ENCODE peak calls at places on chromosomes 2 and 18, in five cellular contexts. K is K562, F is HepG2, R is GM12891, W is GM12878. E is an unnamed sample.

GRCh38 chr2:5664197-5664728 is 27.9 kb upstream of the SOX11 start:
- DNase-seq in W (no peak), R (no peak), F (no peak), K (no peak), E (no peak)

GRCh38 chr18:39453356-39453755 is 1887.8 kb upstream of the CELF4 start:
- DNase-seq in W (no peak), F (no peak), K (no peak), R (no peak), E (no peak)

GRCh38 chr2:223834431-223834830 is 3.0 kb downstream of the AP1S3 start:
- DNase-seq in K (no peak), F (no peak), W (no peak), R (no peak), E (no peak)

GRCh38 chr2:105581568-105581944 is 163.2 kb upstream of the NCK2 start:
- DNase-seq in W (no peak), F (no peak), R (no peak), K (no peak), E (no peak)

GRCh38 chr2:191544511-191545062 is 133.3 kb upstream of the NABP1 start:
- DNase-seq in F (no peak), W (no peak), K (no peak), R (no peak), E (no peak)

GRCh38 chr18:58544616-58545337 is 84.1 kb downstream of the ALPK2 start:
- DNase-seq in F (no peak), K (no peak), W (no peak), R (no peak), E (no peak)

GRCh38 chr2:23595601-23596251 is 210.7 kb downstream of the KLHL29 start:
- DNase-seq in R (no peak), K (no peak), F (peak), W (no peak), E (no peak)

GRCh38 chr2:99821572-99822369 is 320.6 kb downstream of the AFF3 start:
- DNase-seq in W (no peak), R (no peak), K (no peak), F (no peak), E (no peak)

GRCh38 chr2:120175000-120175581 is 48.1 kb downstream of the TMEM185B start:
- DNase-seq in R (no peak), F (peak), W (no peak), K (peak), E (no peak)

GRCh38 chr2:48450256-48450655 is 79.7 kb upstream of the STON1 start:
- DNase-seq in W (no peak), K (no peak), R (no peak), F (no peak), E (no peak)

GRCh38 chr2:228017784-228018183 is 146.4 kb downstream of the DAW1 start:
- DNase-seq in K (no peak), F (no peak), R (no peak), W (no peak), E (no peak)

GRCh38 chr2:226495466-226496161 is 304.0 kb downstream of the IRS1 start:
- DNase-seq in W (no peak), K (no peak), R (no peak), F (no peak), E (no peak)

GRCh38 chr2:28172114-28172898 is 220.4 kb upstream of the FOSL2 start:
- DNase-seq in W (no peak), R (no peak), F (peak), K (no peak), E (no peak)

DNA sequence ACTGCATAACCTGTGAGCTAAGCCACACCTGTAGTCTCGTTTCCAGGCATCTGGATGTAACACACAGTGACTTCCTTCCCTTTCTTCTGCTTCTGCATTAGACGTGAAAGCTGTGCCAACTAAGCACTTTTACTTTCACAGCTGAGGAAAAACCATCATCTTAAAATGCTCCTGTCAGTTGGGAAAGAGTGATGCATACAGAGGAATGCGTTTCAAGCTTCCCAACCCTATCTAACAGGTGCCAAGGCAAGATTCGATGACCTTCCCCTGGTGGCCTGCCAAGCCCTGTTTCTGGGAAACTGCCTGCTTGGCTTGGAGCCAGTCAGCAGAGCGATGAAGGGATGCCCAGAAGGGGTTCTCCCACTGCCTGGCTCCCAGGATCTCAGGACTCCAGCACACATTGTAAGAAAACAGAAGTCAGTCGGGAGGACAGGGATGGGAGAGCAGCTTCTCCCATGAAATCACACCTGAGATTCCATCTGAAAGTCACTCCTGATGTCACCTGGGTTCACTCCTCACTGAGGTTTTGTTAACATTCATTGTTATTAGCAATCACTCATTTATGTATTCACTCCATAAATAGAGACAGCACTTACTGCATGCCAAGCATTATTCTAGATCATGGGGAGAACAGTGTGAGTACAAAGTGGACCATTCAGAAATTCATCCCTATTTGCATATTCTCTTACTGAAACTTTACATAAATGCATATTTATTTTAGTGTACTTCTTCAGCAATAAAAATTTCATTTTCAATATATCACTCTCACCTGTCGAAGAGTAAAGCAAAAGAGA is 64.1 kb downstream of the DTNA start:
- DNase-seq in R (no peak), K (no peak), W (no peak), F (no peak), E (no peak)
- TF ChIP-seq POLR2AphosphoS5 in R (no peak), K (no peak), W (no peak), F (no peak), E (no peak)

GRCh38 chr2:186695081-186695756 is 1.4 kb downstream of the FAM171B start:
- DNase-seq in R (no peak), K (no peak), F (no peak), W (no peak), E (no peak)
- TF ChIP-seq TAF1 in R (no peak), K (no peak), F (no peak), W (no peak), E (no peak)

GRCh38 chr2:85663684-85664565 is 4.1 kb downstream of the SFTPB start:
- DNase-seq in K (no peak), R (no peak), F (no peak), W (no peak), E (no peak)
- TF ChIP-seq POLR2A in K (no peak), R (no peak), F (no peak), W (no peak), E (no peak)

DNA sequence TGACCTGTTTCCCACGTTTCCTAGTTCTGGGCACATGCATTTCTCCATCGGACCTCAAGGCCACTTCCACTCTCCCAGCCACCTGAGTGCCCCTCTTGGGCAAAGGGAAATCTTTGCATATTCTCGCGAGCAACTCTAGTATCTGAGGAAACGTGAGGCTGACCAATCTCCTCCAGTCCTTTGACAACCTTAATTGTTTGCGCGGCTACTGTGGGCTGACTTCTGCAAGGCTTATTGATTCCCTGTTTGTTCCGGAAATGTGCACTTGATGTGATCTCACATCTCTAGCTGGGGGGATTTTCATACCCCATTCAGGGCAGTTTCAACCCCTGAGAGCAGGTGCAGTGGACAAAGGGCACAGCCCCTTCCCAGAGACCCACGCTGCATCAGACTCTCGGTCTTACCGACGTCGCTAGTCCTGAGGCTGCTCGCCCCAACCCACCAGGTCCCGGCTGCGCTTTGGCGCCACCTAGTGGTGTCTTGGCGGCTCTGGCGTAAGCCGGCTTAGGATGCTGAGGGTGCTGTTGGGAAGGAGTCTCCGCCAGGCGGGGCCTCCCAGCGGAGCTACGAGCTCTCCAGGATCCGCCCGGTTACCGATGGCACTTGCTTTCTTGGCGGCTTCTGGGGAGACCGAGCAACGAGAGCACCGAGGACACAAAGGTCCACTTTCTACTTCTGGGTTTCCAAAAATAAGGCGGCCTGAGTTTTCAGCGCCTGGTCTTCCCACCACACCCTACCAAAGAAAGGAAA is 24.8 kb upstream of the SPR start:
- DNase-seq in F (peak), K (peak), R (peak), W (peak), E (peak)
- TF ChIP-seq POLR2AphosphoS5 in F (no peak), K (no peak), R (no peak), W (no peak), E (no peak)

GRCh38 chr2:112140413-112140802 is 2.2 kb downstream of the FBLN7 start:
- DNase-seq in K (no peak), W (no peak), F (no peak), R (no peak), E (no peak)

GRCh38 chr2:112136081-112136480 is 2.1 kb upstream of the FBLN7 start:
- DNase-seq in K (no peak), W (no peak), R (no peak), F (no peak), E (no peak)

GRCh38 chr2:112140899-112141622 is 2.9 kb downstream of the FBLN7 start:
- DNase-seq in K (no peak), R (no peak), F (no peak), W (no peak), E (no peak)

GRCh38 chr2:112138143-112139032 is at the start of gene FBLN7:
- DNase-seq in K (no peak), W (no peak), R (no peak), F (no peak), E (no peak)

DNA sequence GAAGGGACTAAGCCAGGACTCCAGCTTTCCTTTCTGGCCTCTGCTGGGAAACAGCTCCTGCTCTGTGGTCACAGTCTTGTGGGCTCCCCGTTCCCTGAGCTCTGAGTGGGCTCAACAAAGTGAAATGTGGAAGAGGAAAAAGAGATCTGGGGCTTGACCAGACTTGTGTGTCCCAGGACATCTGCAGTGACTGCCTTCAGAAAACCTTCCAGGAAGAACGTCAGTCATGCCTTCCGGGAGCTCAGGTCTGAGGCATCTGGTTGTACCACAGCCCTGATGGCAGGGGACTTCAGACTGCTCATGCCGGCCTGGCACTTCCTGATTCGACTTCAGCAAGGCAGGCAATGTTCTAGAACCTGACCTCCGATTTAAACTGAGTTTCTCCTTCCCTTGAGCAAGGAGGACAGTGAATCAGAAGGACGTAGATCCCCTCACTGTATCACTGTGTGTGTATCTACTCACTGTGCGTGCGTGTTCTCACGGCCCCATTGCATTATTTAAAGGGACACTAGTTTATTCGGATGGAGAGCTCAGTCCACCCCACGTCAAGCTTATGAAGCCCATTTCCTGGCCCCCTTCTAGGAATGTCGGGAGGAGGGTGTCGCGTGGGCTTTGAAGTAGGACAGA is 556 bp upstream of the FBLN7 start:
- DNase-seq in F (peak), K (no peak), R (no peak), W (no peak), E (no peak)
- TF ChIP-seq TAF1 in F (peak), K (no peak), R (no peak), W (no peak), E (no peak)

DNA sequence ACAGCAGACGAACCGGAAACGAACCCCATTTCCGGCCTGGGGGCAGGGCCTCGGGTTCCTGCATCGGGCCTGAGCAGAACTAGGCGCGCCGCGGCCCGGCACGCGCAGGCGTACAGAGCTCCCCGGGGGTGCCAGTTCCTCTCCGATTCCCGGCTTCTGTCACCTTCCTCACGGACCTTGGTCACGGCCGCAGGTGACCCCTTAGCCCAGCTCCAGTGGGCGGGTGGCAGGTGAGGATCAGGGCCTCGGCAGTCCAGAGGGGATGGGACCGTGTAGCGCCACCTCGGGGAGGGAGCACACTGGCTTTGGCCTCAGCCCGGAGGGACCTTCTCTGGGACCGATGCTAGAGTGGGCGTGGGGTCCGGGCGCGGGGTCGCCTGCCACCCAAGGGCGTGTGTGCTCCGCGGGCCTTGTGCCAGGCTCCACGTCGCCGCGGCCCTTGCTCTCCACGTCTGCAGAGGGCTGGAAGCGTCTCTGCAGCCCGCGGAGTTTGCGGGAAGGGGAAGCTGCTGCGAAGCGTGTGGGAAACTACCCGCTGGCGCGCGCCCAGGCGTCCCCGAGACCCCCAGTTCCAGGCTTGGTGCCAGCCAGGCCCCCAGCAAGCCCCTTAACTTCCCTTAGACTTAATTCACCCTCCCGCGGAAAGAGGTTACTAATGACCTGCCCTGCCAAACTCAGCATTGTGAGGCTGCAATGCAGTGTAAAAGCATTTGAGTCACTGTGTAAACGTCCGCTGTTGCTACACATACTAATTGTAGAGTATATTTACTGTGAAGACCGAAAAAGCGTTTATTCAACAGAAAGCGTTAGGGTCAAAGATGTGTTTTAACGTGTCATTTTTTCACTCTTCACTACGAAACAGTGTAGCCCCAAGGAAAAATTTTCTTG is at the start of gene TRAPPC12:
- DNase-seq in R (peak), F (peak), W (peak), K (peak), E (peak)
- TF ChIP-seq POLR2A in R (peak), F (peak), W (peak), K (peak), E (peak)

GRCh38 chr2:18063826-18064485 is 185.5 kb downstream of the KCNS3 start:
- DNase-seq in R (no peak), K (no peak), W (no peak), F (no peak), E (no peak)
- TF ChIP-seq POLR2AphosphoS5 in R (no peak), K (no peak), W (no peak), F (no peak), E (no peak)

DNA sequence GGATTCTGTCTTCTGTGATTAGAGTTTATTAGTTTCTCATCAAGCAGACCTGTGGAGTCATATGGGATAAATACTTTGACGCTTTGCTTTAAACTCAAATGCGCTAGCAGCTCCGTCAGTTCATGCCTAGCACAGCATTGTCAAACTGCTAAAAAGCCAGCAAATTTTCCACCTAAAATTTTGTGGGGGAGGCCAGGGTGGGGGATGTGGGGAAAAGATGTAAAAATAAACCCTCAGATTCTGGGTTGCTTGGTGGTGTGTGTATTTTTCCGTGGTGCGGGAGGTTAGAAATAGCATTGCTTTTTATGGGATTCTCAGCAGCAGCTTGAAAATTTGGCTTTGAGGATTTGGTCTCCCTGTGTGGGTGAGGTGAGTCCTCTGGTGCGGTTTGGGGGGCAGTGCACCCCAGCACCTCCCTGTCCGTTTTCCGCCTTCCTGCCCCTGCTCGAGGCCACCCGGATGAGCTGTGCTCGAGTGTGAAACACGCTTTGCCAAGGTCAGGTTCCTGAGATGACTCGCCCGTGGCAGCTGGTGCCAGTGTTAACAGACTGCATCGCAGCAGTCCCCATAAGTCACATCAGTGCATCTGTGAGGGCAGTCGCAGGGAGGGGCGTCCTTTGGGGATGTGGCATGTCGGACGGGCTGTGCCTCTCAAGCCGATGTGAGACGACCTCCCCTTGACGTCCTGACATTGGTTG is 65.9 kb downstream of the LDLRAD4 start:
- DNase-seq in K (no peak), R (no peak), F (no peak), W (no peak), E (no peak)
- TF ChIP-seq TAF1 in K (no peak), R (no peak), F (no peak), W (no peak), E (no peak)

GRCh38 chr18:6666286-6666685 is 63.2 kb upstream of the ARHGAP28 start:
- DNase-seq in F (no peak), K (no peak), R (no peak), W (no peak), E (no peak)
- TF ChIP-seq POLR2A in F (no peak), K (no peak), R (no peak), W (no peak), E (no peak)